ENCODE peak calls at places on chromosome 10, in six cellular contexts. One of them, this sample, is unnamed.
A peak's percentile ranks its signal among the peaks of the same experiment; 100 is the strongest.

GRCh38 chr10:24784061-24784460 is 60.4 kb upstream of the ARHGAP21 start:
- DNase-seq in AG04450: no peak
- DNase-seq in HTR-8/SVneo: no peak
- DNase-seq in cardiac fibroblast: no peak
- DNase-seq in stimulated activated CD4-positive, alpha-beta T cell treated with anti-CD3 and anti-CD28 coated beads, Interleukin-1b, Interleukin-23, amount 100 ng/mL, for 24 hours: no peak
- DNase-seq in C1 segment of cervical spinal cord: peak; percentile 84
- DNase-seq in this sample: no peak

GRCh38 chr10:3720228-3721019 is 64.6 kb downstream of the KLF6 start:
- DNase-seq in stimulated activated CD4-positive, alpha-beta T cell treated with anti-CD3 and anti-CD28 coated beads, Interleukin-1b, Interleukin-23, amount 100 ng/mL, for 24 hours: no peak
- DNase-seq in C1 segment of cervical spinal cord: peak; percentile 39
- DNase-seq in cardiac fibroblast: peak; percentile 98
- DNase-seq in HTR-8/SVneo: no peak
- DNase-seq in AG04450: peak; percentile 55
- DNase-seq in this sample: no peak

GRCh38 chr10:74058071-74058470 is 60.2 kb downstream of the VCL start:
- DNase-seq in stimulated activated CD4-positive, alpha-beta T cell treated with anti-CD3 and anti-CD28 coated beads, Interleukin-1b, Interleukin-23, amount 100 ng/mL, for 24 hours: no peak
- DNase-seq in cardiac fibroblast: no peak
- DNase-seq in AG04450: no peak
- DNase-seq in C1 segment of cervical spinal cord: no peak
- DNase-seq in HTR-8/SVneo: no peak
- DNase-seq in this sample: no peak

GRCh38 chr10:125017547-125018298 is 75.8 kb downstream of the ZRANB1 start:
- DNase-seq in AG04450: no peak
- DNase-seq in HTR-8/SVneo: no peak
- DNase-seq in C1 segment of cervical spinal cord: no peak
- DNase-seq in cardiac fibroblast: no peak
- DNase-seq in stimulated activated CD4-positive, alpha-beta T cell treated with anti-CD3 and anti-CD28 coated beads, Interleukin-1b, Interleukin-23, amount 100 ng/mL, for 24 hours: no peak
- DNase-seq in this sample: no peak

GRCh38 chr10:62354941-62355340 is 19.2 kb upstream of the ZNF365 start:
- DNase-seq in AG04450: no peak
- DNase-seq in HTR-8/SVneo: no peak
- DNase-seq in cardiac fibroblast: no peak
- DNase-seq in stimulated activated CD4-positive, alpha-beta T cell treated with anti-CD3 and anti-CD28 coated beads, Interleukin-1b, Interleukin-23, amount 100 ng/mL, for 24 hours: no peak
- DNase-seq in C1 segment of cervical spinal cord: no peak
- DNase-seq in this sample: no peak

GRCh38 chr10:132868995-132869394 is 73.4 kb downstream of the CFAP46 start:
- DNase-seq in cardiac fibroblast: no peak
- DNase-seq in stimulated activated CD4-positive, alpha-beta T cell treated with anti-CD3 and anti-CD28 coated beads, Interleukin-1b, Interleukin-23, amount 100 ng/mL, for 24 hours: no peak
- DNase-seq in C1 segment of cervical spinal cord: no peak
- DNase-seq in HTR-8/SVneo: no peak
- DNase-seq in AG04450: no peak
- DNase-seq in this sample: no peak

GRCh38 chr10:119634219-119634544 is 17.0 kb upstream of the BAG3 start:
- DNase-seq in HTR-8/SVneo: no peak
- DNase-seq in stimulated activated CD4-positive, alpha-beta T cell treated with anti-CD3 and anti-CD28 coated beads, Interleukin-1b, Interleukin-23, amount 100 ng/mL, for 24 hours: no peak
- DNase-seq in AG04450: no peak
- DNase-seq in cardiac fibroblast: peak; percentile 55
- DNase-seq in C1 segment of cervical spinal cord: peak; percentile 30
- DNase-seq in this sample: no peak

GRCh38 chr10:68897336-68897741 is 3.8 kb upstream of the DDX50 start:
- DNase-seq in HTR-8/SVneo: peak; percentile 60
- DNase-seq in AG04450: peak; percentile 38
- DNase-seq in C1 segment of cervical spinal cord: peak; percentile 1
- DNase-seq in stimulated activated CD4-positive, alpha-beta T cell treated with anti-CD3 and anti-CD28 coated beads, Interleukin-1b, Interleukin-23, amount 100 ng/mL, for 24 hours: peak; percentile 7
- DNase-seq in cardiac fibroblast: peak; percentile 86
- DNase-seq in this sample: peak; percentile 23

GRCh38 chr10:70967591-70968588 is 79.5 kb upstream of the PCBD1 start:
- DNase-seq in cardiac fibroblast: peak; percentile 11
- DNase-seq in C1 segment of cervical spinal cord: no peak
- DNase-seq in HTR-8/SVneo: no peak
- DNase-seq in stimulated activated CD4-positive, alpha-beta T cell treated with anti-CD3 and anti-CD28 coated beads, Interleukin-1b, Interleukin-23, amount 100 ng/mL, for 24 hours: no peak
- DNase-seq in AG04450: no peak
- DNase-seq in this sample: no peak

GRCh38 chr10:122267849-122268737 is 3.0 kb upstream of the BTBD16 start:
- DNase-seq in HTR-8/SVneo: peak; percentile 64
- DNase-seq in stimulated activated CD4-positive, alpha-beta T cell treated with anti-CD3 and anti-CD28 coated beads, Interleukin-1b, Interleukin-23, amount 100 ng/mL, for 24 hours: peak; percentile 31
- DNase-seq in C1 segment of cervical spinal cord: no peak
- DNase-seq in AG04450: no peak
- DNase-seq in cardiac fibroblast: peak; percentile 50
- DNase-seq in this sample: no peak

This sample was measured in kidney epithelial cell.